ENCODE peak calls at places on chromosome 7, in four cellular contexts. F, P, S and B are unnamed samples. For H3K4me1, the result is how much of the 10 kb centered on the place peaks cover.

GRCh38 chr7:21028186-21028989 is 241.7 kb upstream of the SP8 start:
- DNase-seq in F (no peak), P (no peak), S (no peak), B (peak)

GRCh38 chr7:106424476-106425016 is 139.8 kb upstream of the NAMPT start:
- DNase-seq in F (no peak), P (no peak), S (no peak), B (no peak)

GRCh38 chr7:76291346-76292205 is 10.9 kb upstream of the HSPB1 start:
- DNase-seq in F (peak), P (peak), S (peak), B (peak)

GRCh38 chr7:52842192-52842900 is 193.1 kb upstream of the POM121L12 start:
- DNase-seq in F (no peak), P (no peak), S (no peak), B (no peak)

GRCh38 chr7:121388950-121389349 is 7.2 kb downstream of the FAM3C start:
- DNase-seq in F (no peak), P (no peak), S (no peak), B (no peak)

GRCh38 chr7:124840435-124840834 is 74.8 kb upstream of the GPR37 start:
- DNase-seq in F (no peak), P (no peak), S (no peak), B (no peak)

GRCh38 chr7:55570939-55571338 is 1.4 kb downstream of the VOPP1 start:
- DNase-seq in F (no peak), P (no peak), S (no peak), B (peak)

GRCh38 chr7:1843271-1843861 is 173.3 kb downstream of the ELFN1 start:
- DNase-seq in F (no peak), P (no peak), S (no peak), B (no peak)

GRCh38 chr7:44980393-44981034 is 1.7 kb upstream of the MYO1G start:
- DNase-seq in F (no peak), P (no peak), S (no peak), B (peak)

GRCh38 chr7:30382607-30383006 is 96.0 kb downstream of the NOD1 start:
- DNase-seq in F (no peak), P (no peak), S (no peak), B (no peak)

GRCh38 chr7:2687338-2687869 is 598 bp upstream of the AMZ1 start:
- DNase-seq in F (no peak), P (no peak), S (no peak), B (no peak)

GRCh38 chr7:2802504-2803341 is 41.4 kb downstream of the GNA12 start:
- DNase-seq in F (no peak), P (peak), S (peak), B (no peak)

GRCh38 chr7:136441835-136442234 is 426.6 kb upstream of the CHRM2 start:
- DNase-seq in F (no peak), P (no peak), S (no peak), B (no peak)

GRCh38 chr7:129332354-129333056 is 101.7 kb upstream of the STRIP2 start:
- DNase-seq in F (no peak), P (peak), S (no peak), B (no peak)

GRCh38 chr7:95089916-95090315 is 182.5 kb downstream of the PPP1R9A start:
- DNase-seq in F (no peak), P (no peak), S (no peak), B (no peak)

GRCh38 chr7:157544226-157544625 is 207.4 kb downstream of the DNAJB6 start:
- DNase-seq in F (no peak), P (no peak), S (no peak), B (no peak)

GRCh38 chr7:24574365-24574764 is 1.1 kb downstream of the PALS2 start:
- DNase-seq in F (no peak), P (no peak), S (no peak), B (no peak)

GRCh38 chr7:116367171-116367813 is 132.2 kb upstream of the CAV2 start:
- DNase-seq in F (no peak), P (no peak), S (no peak), B (no peak)

GRCh38 chr7:116566666-116567065 is 41.8 kb downstream of the CAV1 start:
- DNase-seq in F (no peak), P (no peak), S (no peak), B (no peak)

GRCh38 chr7:27774717-27775328 is 34.9 kb downstream of the TAX1BP1 start:
- DNase-seq in F (no peak), P (peak), S (no peak), B (peak)
- TF ChIP-seq CTCF in F (peak), P (peak), S (peak), B (peak)

DNA sequence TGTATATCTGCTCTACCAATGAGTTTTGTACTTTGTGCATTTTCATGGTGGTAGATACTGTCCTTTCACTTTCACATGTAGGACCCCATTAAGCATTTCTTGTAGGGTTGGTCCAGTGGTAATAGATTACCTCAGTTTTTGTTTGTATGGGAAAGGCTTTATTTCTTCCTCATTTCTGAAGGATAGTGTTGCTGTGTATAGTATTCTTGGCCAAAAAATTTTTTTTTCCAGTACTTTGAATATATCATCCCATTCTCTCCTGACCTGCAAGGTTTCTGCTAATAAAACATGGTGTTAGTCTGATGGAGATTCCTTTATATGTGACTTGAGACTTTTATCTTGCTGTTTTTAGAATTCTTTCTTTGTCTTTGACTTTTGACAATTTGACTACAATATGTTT is 12.0 kb downstream of the GIMAP8 start:
- DNase-seq in F (no peak), P (no peak), S (no peak), B (no peak)
- H3K4me1 ChIP-seq in F (under half), P (under half), S (under half), B (under half)

DNA sequence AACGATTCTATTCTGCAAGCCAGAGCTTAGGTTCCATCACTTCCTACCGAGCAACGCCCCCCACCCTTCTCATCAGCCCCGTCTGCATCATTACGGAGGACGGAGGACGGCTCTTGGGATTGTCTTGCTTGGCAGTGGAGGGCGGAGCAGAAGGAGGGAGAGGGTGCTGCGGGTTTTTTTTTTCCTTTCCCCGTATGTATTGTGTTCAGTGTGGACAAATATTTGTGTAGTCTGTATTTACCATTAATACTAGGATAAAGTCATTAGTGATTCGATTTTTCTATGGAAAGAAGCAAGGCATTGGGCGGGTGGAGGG is 125.1 kb downstream of the CLEC2L start:
- DNase-seq in F (no peak), P (no peak), S (no peak), B (no peak)
- H3K27ac ChIP-seq in F (no peak), P (no peak), S (no peak), B (no peak)

DNA sequence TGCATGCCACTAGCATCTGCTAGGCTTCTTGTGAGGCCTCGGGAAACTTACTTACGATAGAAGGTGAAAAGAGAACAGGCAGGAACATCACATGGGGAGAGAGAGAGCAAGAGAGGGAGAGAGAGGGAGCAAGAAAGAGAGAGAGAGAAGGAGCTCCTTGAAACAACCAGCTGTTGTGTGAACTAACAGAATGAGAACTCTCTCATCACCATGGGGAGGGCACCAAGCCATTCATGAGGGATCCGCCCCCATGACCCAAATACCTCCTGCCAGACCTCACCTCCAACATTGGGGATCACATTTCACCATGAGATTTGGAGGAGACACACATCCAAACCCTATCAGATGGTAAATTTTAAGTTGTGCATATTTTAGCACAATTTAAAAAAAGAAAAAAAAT is 1217.2 kb downstream of the TYW1 start:
- DNase-seq in F (no peak), P (no peak), S (no peak), B (no peak)
- TF ChIP-seq CTCF in F (no peak), P (no peak), S (no peak), B (no peak)

GRCh38 chr7:73345538-73345937 is 17.6 kb downstream of the FKBP6 start:
- DNase-seq in F (no peak), P (no peak), S (no peak), B (no peak)
- H3K4me1 ChIP-seq in F (under half), P (under half), S (under half), B (under half)

GRCh38 chr7:134850048-134850447 is 70.6 kb downstream of the CALD1 start:
- DNase-seq in F (no peak), P (no peak), S (no peak), B (no peak)
- H3K27ac ChIP-seq in F (peak), P (no peak), S (no peak), B (no peak)

GRCh38 chr7:132004528-132004927 is 448.1 kb upstream of the PODXL start:
- DNase-seq in F (no peak), P (no peak), S (no peak), B (peak)
- TF ChIP-seq CTCF in F (no peak), P (no peak), S (no peak), B (peak)

GRCh38 chr7:67913604-67914003 is 917.0 kb downstream of the TYW1 start:
- DNase-seq in F (no peak), P (no peak), S (no peak), B (peak)

GRCh38 chr7:67918158-67918557 is 921.5 kb downstream of the TYW1 start:
- DNase-seq in F (no peak), P (no peak), S (no peak), B (no peak)

GRCh38 chr7:67917118-67917755 is 920.6 kb downstream of the TYW1 start:
- DNase-seq in F (no peak), P (no peak), S (no peak), B (no peak)

DNA sequence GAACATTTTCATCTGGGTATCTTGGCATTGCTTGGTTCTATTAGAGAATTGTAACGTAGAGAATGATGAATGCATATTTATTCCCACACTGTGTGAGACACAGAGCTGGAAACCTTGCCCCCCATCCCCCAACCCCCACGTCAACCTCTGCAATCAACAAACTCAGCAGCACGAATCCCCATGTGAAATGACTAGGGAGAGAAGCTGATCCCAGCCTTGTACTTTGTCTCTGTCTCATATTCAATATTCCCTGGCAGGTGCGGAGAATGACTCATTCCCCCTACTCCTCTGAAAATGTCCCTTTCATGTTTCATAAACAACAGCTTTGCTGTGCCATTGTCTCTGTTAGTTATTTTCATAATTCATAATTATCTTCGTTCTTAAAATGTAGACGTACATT is 919.9 kb downstream of the TYW1 start:
- DNase-seq in F (no peak), P (no peak), S (no peak), B (no peak)
- H3K4me1 ChIP-seq in F (under half), P (under half), S (under half), B (under half)

DNA sequence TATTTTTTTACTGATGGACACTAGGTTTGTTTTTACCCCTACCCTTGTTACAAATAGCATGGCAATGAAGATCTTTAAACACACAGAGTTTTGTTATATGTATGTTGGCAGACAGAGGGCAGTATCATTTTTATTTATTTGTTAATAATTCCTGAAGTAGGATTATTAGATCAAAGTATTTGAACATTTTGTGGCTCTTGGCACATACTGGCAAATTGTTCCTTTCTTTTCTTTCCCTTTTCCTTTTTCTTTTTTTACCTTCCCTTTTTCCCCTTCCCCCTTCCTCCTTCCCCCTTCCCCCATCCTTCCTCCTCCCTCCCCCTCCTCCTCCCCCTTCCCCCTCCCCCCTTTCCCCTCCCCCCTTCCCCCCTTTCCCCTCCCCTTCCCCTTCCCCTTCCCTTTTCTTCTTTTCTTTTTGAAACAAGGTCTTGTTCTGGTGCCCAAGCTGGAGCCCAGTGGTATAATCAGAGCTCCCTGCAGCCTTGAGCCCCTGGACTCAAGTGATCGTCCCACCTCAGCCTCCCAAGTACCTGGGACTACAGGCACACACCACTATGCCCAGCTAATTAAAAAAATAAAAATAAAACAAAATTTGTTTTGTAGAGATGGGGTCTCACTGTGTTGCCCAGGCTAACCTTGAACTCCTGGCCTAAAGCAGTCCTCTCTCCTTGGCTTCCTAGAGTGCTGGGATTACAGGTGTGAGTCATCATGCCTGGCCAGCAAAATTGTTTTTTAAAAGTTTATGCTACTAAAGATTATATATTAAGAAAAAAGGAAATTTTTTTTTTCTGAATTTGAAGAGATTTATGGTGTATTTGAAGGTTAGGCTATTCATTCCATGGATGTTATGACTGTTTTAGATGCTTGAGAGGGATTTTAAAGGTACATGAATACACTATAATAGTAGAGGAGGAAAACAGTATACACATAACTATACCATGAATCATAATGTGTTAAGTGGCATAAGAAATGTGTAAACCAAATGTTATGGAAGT is 39.3 kb downstream of the SEPTIN7 start:
- DNase-seq in F (no peak), P (peak), S (no peak), B (peak)
- H3K27ac ChIP-seq in F (no peak), P (no peak), S (no peak), B (no peak)

DNA sequence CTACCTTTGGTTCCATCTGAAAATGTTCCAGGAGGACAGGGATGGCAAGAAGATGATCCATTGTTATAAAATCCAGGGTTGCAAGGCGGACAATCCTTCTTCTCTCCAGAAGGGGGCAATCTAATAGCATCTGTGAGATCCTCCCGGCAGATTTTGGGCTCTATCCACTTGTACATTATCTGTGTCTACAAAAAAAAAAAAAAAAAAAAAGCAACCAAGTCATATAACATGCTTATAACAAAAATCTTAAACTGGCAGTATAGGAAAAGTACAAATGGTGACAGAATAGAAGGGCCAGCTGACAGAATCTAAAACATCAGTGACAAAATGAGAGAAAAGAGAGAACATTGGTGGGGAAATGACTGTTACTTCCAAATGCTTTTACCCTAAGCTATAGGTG is 132.7 kb downstream of the ELAPOR2 start:
- DNase-seq in F (no peak), P (no peak), S (no peak), B (peak)
- TF ChIP-seq CTCF in F (no peak), P (peak), S (no peak), B (peak)